ENCODE peak calls at places on chromosomes 16 and 17, in six cellular contexts. W is RCC 7860, G is cardiac muscle cell, P is memory B cell, T is naive B cell, U is non-pigmented ciliary epithelial cell. Z is an unnamed sample.

GRCh38 chr17:45640141-45640850 is 143.8 kb upstream of the CRHR1 start:
- DNase-seq in T (peak; percentile 53), U (peak; percentile 43), G (peak; percentile 86), P (peak; percentile 57), W (peak; percentile 47), Z (peak; percentile 45)

GRCh38 chr16:88466175-88466862 is 13.2 kb downstream of the ZFPM1 start:
- DNase-seq in P (no peak), T (no peak), W (no peak), G (no peak), U (no peak), Z (no peak)

GRCh38 chr16:87850009-87851006 is 19.0 kb downstream of the SLC7A5 start:
- DNase-seq in U (no peak), P (peak; percentile 59), G (peak; percentile 55), W (peak; percentile 41), T (peak; percentile 56), Z (no peak)

GRCh38 chr17:76497979-76498885 is 3.0 kb downstream of the RHBDF2 start:
- DNase-seq in T (no peak), U (no peak), P (no peak), W (peak; percentile 94), G (peak; percentile 90), Z (peak; percentile 98)

GRCh38 chr17:72598705-72599104 is 477.9 kb downstream of the SOX9 start:
- DNase-seq in P (no peak), U (no peak), G (no peak), T (no peak), W (no peak), Z (no peak)

GRCh38 chr16:29673501-29673900 is 5.5 kb upstream of the QPRT start:
- DNase-seq in T (no peak), W (no peak), P (no peak), U (no peak), G (no peak), Z (no peak)

GRCh38 chr17:45451131-45451530 is 18.5 kb upstream of the ARHGAP27 start:
- DNase-seq in W (no peak), T (no peak), G (no peak), P (no peak), U (no peak), Z (no peak)

GRCh38 chr17:39596543-39597267 is 11.0 kb downstream of the NEUROD2 start:
- DNase-seq in T (no peak), W (no peak), P (no peak), G (no peak), U (no peak), Z (no peak)

GRCh38 chr17:69528035-69528434 is 113.5 kb downstream of the MAP2K6 start:
- DNase-seq in T (no peak), P (no peak), W (no peak), G (no peak), U (no peak), Z (no peak)

GRCh38 chr16:265002-265529 is 10.7 kb downstream of the RGS11 start:
- DNase-seq in T (no peak), P (no peak), W (no peak), U (no peak), G (no peak), Z (no peak)

GRCh38 chr16:27321013-27321960 is 7.5 kb downstream of the IL4R start:
- DNase-seq in U (no peak), G (no peak), P (no peak), W (peak; percentile 35), T (no peak), Z (peak; percentile 76)

GRCh38 chr17:51733166-51733565 is 425.3 kb downstream of the CA10 start:
- DNase-seq in G (no peak), W (no peak), U (no peak), T (no peak), P (no peak), Z (no peak)

GRCh38 chr16:30458561-30459394 is 13.1 kb upstream of the SEPHS2 start:
- DNase-seq in G (no peak), T (peak; percentile 49), P (peak; percentile 48), U (no peak), W (no peak), Z (no peak)

GRCh38 chr17:50283246-50283645 is 9.0 kb downstream of the TMEM92 start:
- DNase-seq in P (no peak), U (no peak), W (no peak), G (no peak), T (no peak), Z (no peak)

GRCh38 chr16:52050418-52050817 is 496.5 kb downstream of the TOX3 start:
- DNase-seq in U (no peak), P (no peak), W (peak; percentile 86), T (no peak), G (no peak), Z (no peak)

GRCh38 chr16:14963281-14964173 is 11.3 kb upstream of the PDXDC1 start:
- DNase-seq in W (no peak), P (no peak), G (no peak), U (no peak), T (no peak), Z (no peak)

GRCh38 chr17:28698253-28698941 is 13.3 kb downstream of the PROCA1 start:
- DNase-seq in W (peak; percentile 96), G (no peak), P (no peak), U (no peak), T (no peak), Z (no peak)

GRCh38 chr16:777826-778225 is 10.4 kb downstream of the RPUSD1 start:
- DNase-seq in U (no peak), G (peak; percentile 13), W (peak; percentile 34), T (no peak), P (no peak), Z (peak; percentile 58)

GRCh38 chr16:3094289-3095027 is 4.6 kb downstream of the ZSCAN10 start:
- DNase-seq in G (peak; percentile 63), P (peak; percentile 47), T (peak; percentile 36), U (no peak), W (peak; percentile 17), Z (no peak)

GRCh38 chr17:27241346-27241946 is 52.5 kb upstream of the WSB1 start:
- DNase-seq in P (no peak), G (peak; percentile 48), W (no peak), T (no peak), U (no peak), Z (peak; percentile 75)

GRCh38 chr17:7404737-7405412 is 978 bp upstream of the TMEM256 start:
- DNase-seq in P (no peak), U (no peak), W (no peak), G (peak; percentile 33), T (no peak), Z (peak; percentile 79)

GRCh38 chr17:66964930-66965800 is 658 bp downstream of the CACNG4 start:
- DNase-seq in U (no peak), G (peak; percentile 19), P (no peak), T (no peak), W (no peak), Z (no peak)

GRCh38 chr16:66315210-66315825 is 51.2 kb upstream of the CDH5 start:
- DNase-seq in T (peak; percentile 14), U (peak; percentile 20), P (peak; percentile 9), G (peak; percentile 88), W (peak; percentile 65), Z (peak; percentile 52)

GRCh38 chr17:57289613-57290012 is 33.3 kb downstream of the MSI2 start:
- DNase-seq in W (no peak), T (no peak), P (no peak), G (no peak), U (no peak), Z (no peak)

GRCh38 chr16:69326172-69326873 is 4.1 kb downstream of the PDF start:
- DNase-seq in T (no peak), G (no peak), P (no peak), W (no peak), U (no peak), Z (no peak)

GRCh38 chr16:48583075-48584065 is 26.6 kb downstream of the N4BP1 start:
- DNase-seq in U (no peak), G (peak; percentile 30), P (no peak), W (peak; percentile 10), T (no peak), Z (no peak)

GRCh38 chr17:11287791-11288190 is 46.8 kb downstream of the SHISA6 start:
- DNase-seq in W (no peak), P (no peak), T (no peak), G (no peak), U (no peak), Z (no peak)

GRCh38 chr17:77117415-77117814 is 23.4 kb upstream of the SEC14L1 start:
- DNase-seq in W (no peak), U (no peak), G (peak; percentile 60), T (no peak), P (no peak), Z (no peak)

GRCh38 chr17:35016369-35016768 is 36.1 kb downstream of the LIG3 start:
- DNase-seq in P (no peak), G (no peak), T (no peak), U (no peak), W (no peak), Z (no peak)

GRCh38 chr17:41530062-41531048 is 2.2 kb upstream of the KRT19 start:
- DNase-seq in W (peak; percentile 98), U (peak; percentile 83), T (no peak), G (peak; percentile 91), P (no peak), Z (peak; percentile 100)

GRCh38 chr17:41060052-41060604 is at the start of gene KRTAP2-3:
- DNase-seq in P (no peak), G (peak; percentile 52), U (peak; percentile 92), W (peak; percentile 97), T (no peak), Z (peak; percentile 84)

GRCh38 chr17:39979865-39980401 is 674 bp upstream of the PSMD3 start:
- DNase-seq in T (no peak), G (peak; percentile 48), W (peak; percentile 28), P (no peak), U (no peak), Z (peak; percentile 77)